ENCODE peak calls at places on chromosomes 13 and 19, in four cellular contexts. A is adrenal gland, E is breast epithelium, J is suprapubic skin. S is an unnamed sample.
A peak's percentile ranks its signal among the peaks of the same experiment; 100 is the strongest.

GRCh38 chr13:27967203-27967735 is 1.8 kb downstream of the CDX2 start:
- DNase-seq in E (no peak), A (no peak), J (no peak), S (no peak)

GRCh38 chr13:43879323-43880181 is at the start of the genes CCDC122 and LACC1:
- DNase-seq in A (peak; percentile 89), E (peak; percentile 91), J (peak; percentile 91), S (peak; percentile 75)

GRCh38 chr13:110070511-110071120 is 236.3 kb downstream of the COL4A1 start:
- DNase-seq in A (no peak), J (no peak), E (no peak), S (no peak)

GRCh38 chr19:3094638-3095374 is 644 bp downstream of the GNA11 start:
- DNase-seq in J (peak; percentile 76), E (no peak), A (no peak), S (no peak)

GRCh38 chr13:26658972-26659371 is 101.5 kb downstream of the WASF3 start:
- DNase-seq in J (no peak), E (no peak), A (no peak), S (no peak)

GRCh38 chr13:26759907-26760834 is at the start of gene GPR12:
- DNase-seq in A (no peak), E (no peak), J (no peak), S (no peak)

GRCh38 chr13:106566682-106567420 is 1.1 kb downstream of the ARGLU1 start:
- DNase-seq in A (peak; percentile 65), J (no peak), E (no peak), S (peak; percentile 54)

GRCh38 chr13:110402301-110403069 is 95.4 kb downstream of the COL4A2 start:
- DNase-seq in J (no peak), E (no peak), A (no peak), S (no peak)

GRCh38 chr13:46296920-46297319 is 85.2 kb downstream of the LRRC63 start:
- DNase-seq in A (no peak), E (no peak), J (no peak), S (no peak)

GRCh38 chr13:29137995-29138394 is 317.9 kb downstream of the MTUS2 start:
- DNase-seq in J (no peak), A (no peak), E (no peak), S (no peak)

GRCh38 chr13:51858433-51859247 is 3.1 kb upstream of the CCDC70 start:
- DNase-seq in E (no peak), J (no peak), A (no peak), S (no peak)

GRCh38 chr19:8557637-8558238 is 19.5 kb downstream of the MYO1F start:
- DNase-seq in J (no peak), A (no peak), E (no peak), S (no peak)

GRCh38 chr19:15640294-15640903 is at the start of gene CYP4F3:
- DNase-seq in A (peak; percentile 36), J (no peak), E (peak; percentile 79), S (peak; percentile 41)

DNA sequence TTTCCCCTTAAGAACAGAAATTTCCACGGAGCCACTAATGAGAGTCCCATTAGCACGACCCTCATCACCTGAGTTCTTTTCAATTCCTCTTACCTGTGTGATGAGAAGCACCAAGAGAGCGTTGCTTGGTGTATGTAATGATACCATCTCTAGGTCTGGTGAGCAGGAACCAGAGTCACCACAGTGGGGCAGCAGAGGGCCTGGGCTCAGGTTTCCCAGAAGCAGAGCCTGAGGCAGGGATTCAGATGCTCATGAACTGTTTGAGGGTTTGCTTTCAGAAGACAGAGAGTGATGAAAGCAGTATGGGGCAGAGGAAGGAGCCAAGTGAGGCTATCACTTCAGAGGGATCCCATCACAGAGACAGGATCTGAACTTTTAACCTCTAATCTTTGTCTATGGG is 3.1 kb upstream of the PTPRH start:
- DNase-seq in A (no peak), E (no peak), J (no peak), S (no peak)
- TF ChIP-seq CTCF in A (no peak), E (no peak), J (no peak), S (no peak)

DNA sequence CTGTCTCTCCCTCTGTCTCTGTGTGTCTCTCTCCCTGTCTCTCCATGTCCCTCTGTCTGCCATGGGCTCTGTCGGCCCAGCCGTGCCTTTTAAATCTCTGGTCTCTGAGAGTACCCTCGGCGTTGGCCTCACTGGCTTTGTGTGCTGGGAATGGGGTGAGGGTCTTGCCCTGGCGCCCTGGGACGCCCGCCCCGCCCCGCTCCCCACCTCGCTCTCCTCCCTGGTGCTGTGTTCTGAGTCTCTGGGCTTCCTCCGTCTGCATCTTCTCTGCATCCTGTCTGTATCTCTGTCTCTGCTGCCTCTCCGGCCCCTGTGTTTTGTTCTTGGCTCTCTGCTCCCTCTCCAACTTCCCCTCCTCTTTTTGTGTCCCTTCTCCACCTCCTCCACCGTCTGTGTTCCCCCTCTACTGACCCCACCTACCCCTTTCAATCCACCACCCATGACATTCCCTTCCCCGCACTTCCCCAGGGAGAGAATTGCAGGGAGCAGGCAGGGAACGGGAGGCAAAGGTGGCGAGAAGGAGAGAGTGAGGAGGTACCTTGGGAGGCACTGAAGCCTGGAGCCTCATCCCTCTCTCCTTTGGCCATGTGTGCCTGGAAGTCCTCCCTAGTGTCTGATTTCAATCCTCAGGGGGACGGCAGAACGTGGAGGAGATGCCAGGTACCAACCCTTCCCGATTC is 4.0 kb upstream of the MEIS3 start:
- DNase-seq in A (no peak), J (no peak), E (no peak), S (no peak)
- H3K27me3 ChIP-seq in A (peaks cover 55% of the 10 kb centered on the region), J (peaks cover 77% of the 10 kb centered on the region), E (peaks cover 6% of the 10 kb centered on the region), S (no peaks in the 10 kb centered on the region)

GRCh38 chr19:5102520-5102919 is 133.6 kb downstream of the KDM4B start:
- DNase-seq in A (no peak), J (no peak), E (no peak), S (no peak)

GRCh38 chr19:5101871-5102270 is 133.0 kb downstream of the KDM4B start:
- DNase-seq in E (no peak), J (no peak), A (no peak), S (no peak)

GRCh38 chr19:5103061-5103701 is 134.3 kb downstream of the KDM4B start:
- DNase-seq in E (peak; percentile 70), A (peak; percentile 92), J (no peak), S (no peak)

GRCh38 chr19:5104871-5105351 is 136.0 kb downstream of the KDM4B start:
- DNase-seq in A (no peak), J (no peak), E (no peak), S (no peak)

DNA sequence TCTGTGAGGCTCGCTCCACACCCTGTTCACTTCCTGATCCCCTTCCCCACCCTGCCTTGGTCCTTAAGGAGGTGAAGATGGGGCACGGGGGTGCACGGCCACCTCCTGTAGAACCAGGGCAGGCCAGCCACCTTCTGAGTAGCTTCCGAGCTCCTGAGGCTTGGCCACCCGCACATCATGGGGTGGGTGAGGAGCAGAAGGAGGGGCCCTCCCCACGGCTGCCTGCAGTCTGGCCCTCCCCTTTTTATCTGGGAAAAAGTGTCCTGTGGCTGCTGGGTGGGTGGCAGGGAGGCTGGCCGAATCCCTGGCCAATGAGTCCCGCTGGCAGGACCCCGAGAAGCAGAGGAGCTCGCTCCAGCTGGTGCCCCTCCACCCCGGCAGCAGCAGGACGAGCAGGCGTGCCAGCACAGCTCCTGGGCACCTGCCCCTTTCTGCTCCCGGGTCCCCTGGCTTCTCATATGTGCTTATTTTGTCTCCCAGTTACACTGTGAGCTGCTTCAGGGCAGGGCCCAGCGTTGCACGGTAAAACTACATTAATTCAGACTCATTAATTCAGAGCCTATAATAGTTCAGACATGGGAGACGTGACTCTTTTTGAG is 135.0 kb downstream of the KDM4B start:
- DNase-seq in J (no peak), A (no peak), E (no peak), S (no peak)
- TF ChIP-seq POLR2A in J (no peak), A (no peak), E (no peak), S (no peak)

DNA sequence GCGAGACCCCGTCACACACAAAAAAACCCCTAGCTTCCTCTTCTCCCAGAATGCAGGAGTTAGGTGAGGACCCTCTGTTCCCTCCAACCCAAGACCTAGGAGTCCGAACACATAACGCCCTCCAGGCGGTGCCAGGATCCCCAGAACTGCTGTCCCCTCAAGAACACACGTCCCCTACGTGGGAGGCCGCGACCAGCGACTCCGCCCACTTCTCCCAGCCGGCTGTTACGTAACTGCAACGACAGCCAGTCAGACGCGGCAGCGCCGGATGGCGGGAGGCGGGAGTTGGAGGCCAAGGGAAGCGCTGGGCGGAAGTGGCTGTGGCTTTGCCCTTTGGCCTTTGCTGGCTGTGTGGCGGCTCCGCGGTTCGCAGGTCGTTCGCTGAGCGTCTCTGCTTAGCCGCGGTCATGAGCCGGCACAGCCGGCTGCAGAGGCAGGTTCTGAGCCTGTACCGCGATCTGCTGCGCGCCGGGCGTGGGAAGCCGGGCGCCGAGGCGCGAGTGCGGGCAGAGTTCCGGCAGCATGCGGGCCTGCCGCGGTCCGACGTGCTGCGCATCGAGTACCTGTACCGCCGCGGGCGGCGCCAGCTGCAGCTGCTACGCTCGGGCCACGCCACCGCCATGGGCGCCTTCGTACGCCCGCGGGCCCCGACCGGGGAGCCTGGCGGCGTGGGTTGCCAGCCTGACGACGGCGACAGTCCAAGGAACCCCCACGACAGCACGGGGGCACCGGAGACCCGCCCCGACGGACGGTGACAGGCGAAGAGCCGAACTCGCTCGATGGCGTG is at the start of gene SDHAF1:
- DNase-seq in E (peak; percentile 96), A (peak; percentile 97), J (peak; percentile 99), S (peak; percentile 98)
- TF ChIP-seq CTCF in E (no peak), A (no peak), J (no peak), S (no peak)

DNA sequence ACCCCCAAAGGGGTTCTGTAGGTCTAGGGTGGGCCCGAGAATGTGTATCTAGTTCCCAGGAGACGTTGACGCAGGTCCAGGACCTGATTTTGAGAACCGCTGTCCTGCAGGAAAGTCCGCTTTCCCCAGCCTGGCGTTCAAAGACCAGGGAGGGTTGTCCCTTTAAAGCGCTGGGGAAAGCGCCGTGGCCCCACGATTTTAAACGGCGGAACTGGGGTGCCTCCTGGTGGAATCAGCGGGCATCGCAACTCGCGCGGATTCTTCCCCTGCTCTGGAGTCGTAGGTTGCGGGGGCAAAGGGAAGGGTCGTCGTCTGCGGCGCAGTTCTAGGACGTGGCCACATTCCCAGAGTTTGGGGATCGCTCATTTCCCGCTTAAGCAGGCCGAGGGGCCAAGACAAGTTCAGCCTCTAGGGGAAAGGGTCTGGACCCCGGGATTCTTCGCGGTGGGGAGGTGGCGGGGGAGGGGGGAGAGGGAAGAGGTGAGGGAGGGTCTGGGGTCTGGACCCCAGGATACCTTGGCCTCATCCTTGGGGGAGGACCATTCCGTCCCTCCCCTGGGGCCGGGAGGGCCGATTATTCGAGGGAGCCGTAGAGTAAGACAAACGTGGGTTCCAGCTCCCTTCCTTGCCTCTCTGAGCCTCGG is 7.7 kb downstream of the PNMA8B start:
- DNase-seq in E (peak; percentile 83), A (peak; percentile 90), J (peak; percentile 92), S (peak; percentile 91)
- H3K27me3 ChIP-seq in E (peaks cover 3% of the 10 kb centered on the region), A (no peaks in the 10 kb centered on the region), J (peaks cover 41% of the 10 kb centered on the region), S (no peaks in the 10 kb centered on the region)

GRCh38 chr19:54631489-54631888 is 1.2 kb downstream of the LILRB1 start:
- DNase-seq in E (no peak), J (no peak), A (no peak), S (no peak)
- TF ChIP-seq POLR2A in E (no peak), J (no peak), A (no peak), S (no peak)

GRCh38 chr13:36476661-36477060 is 44.4 kb downstream of the CCNA1 start:
- DNase-seq in E (no peak), A (no peak), J (no peak), S (no peak)

GRCh38 chr13:36480726-36481485 is 48.6 kb downstream of the CCNA1 start:
- DNase-seq in E (no peak), A (no peak), J (no peak), S (no peak)

DNA sequence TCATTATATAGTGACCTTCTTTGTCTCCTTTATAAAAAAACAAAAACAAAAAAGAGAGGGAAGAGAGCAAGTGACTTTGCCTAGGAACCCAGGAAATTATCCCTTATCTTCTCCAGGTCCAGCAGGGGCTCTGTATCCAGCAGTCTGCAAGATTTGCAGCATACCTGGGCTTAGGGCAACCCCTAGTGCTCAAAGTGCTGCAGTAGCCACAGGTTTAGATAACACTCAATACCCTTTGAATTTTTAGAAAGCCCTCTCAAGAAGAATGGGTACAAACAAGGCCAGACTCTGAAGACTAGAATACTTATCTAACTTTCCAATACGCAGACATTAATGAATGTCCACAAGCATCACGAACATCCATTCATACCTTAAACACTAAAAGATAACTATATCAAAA is 43.2 kb downstream of the CCNA1 start:
- DNase-seq in E (no peak), A (no peak), J (no peak), S (no peak)
- TF ChIP-seq CTCF in E (no peak), A (no peak), J (no peak), S (no peak)